ENCODE peak calls at places on chromosomes 3 and 15, in eight cellular contexts. H is osteoblast, N is mammary epithelial cell, L is transverse colon, B is right lobe of liver, A is fibroblast of lung, S is neuronal stem cell, U is aorta. J is an unnamed sample.
A peak's percentile ranks its signal among the peaks of the same experiment; 100 is the strongest.

GRCh38 chr15:69568621-69569020 is 116.0 kb downstream of the RPLP1 start:
- DNase-seq in A (peak; percentile 88), U (peak; percentile 63), N (peak; percentile 32), S (no peak), L (no peak), B (no peak), H (peak; percentile 97), J (no peak)

GRCh38 chr3:150327678-150328667 is 80.1 kb upstream of the TSC22D2 start:
- DNase-seq in U (no peak), B (no peak), L (no peak), H (no peak), N (no peak), A (peak; percentile 83), S (no peak), J (no peak)

GRCh38 chr15:32705450-32705849 is 12.4 kb upstream of the GREM1 start:
- DNase-seq in A (peak; percentile 62), N (no peak), U (no peak), B (no peak), H (no peak), S (no peak), L (no peak), J (no peak)

GRCh38 chr3:97957617-97958311 is 14.5 kb downstream of the RIOX2 start:
- DNase-seq in N (no peak), S (no peak), H (peak; percentile 63), A (no peak), L (peak; percentile 34), B (peak; percentile 31), U (no peak), J (no peak)

GRCh38 chr15:93164409-93164808 is 75.4 kb upstream of the RGMA start:
- DNase-seq in U (no peak), S (no peak), L (no peak), A (no peak), N (no peak), H (no peak), B (no peak), J (no peak)

GRCh38 chr3:40317061-40317676 is 7.7 kb downstream of the EIF1B start:
- DNase-seq in U (no peak), H (peak; percentile 86), B (no peak), L (peak; percentile 27), A (peak; percentile 61), N (peak; percentile 29), S (peak; percentile 50), J (no peak)

GRCh38 chr3:55160241-55160877 is 232.5 kb upstream of the LRTM1 start:
- DNase-seq in B (peak; percentile 23), H (peak; percentile 85), A (peak; percentile 100), S (no peak), L (peak; percentile 45), N (peak; percentile 14), U (peak; percentile 76), J (no peak)

GRCh38 chr3:61589856-61590255 is 28.5 kb downstream of the PTPRG start:
- DNase-seq in A (peak; percentile 68), S (no peak), L (no peak), B (no peak), U (no peak), H (no peak), N (peak; percentile 85), J (no peak)

GRCh38 chr3:134655706-134656105 is 4.9 kb upstream of the KY start:
- DNase-seq in L (no peak), N (no peak), A (no peak), U (no peak), H (no peak), S (no peak), B (no peak), J (no peak)

GRCh38 chr15:71804226-71804625 is 6.1 kb upstream of the NR2E3 start:
- DNase-seq in H (peak; percentile 66), B (no peak), S (no peak), N (no peak), A (no peak), U (no peak), L (no peak), J (no peak)

GRCh38 chr15:70196314-70197291 is 98.9 kb upstream of the TLE3 start:
- DNase-seq in N (peak; percentile 100), U (no peak), H (peak; percentile 41), L (peak; percentile 60), S (peak; percentile 82), A (peak; percentile 99), B (peak; percentile 89), J (no peak)

DNA sequence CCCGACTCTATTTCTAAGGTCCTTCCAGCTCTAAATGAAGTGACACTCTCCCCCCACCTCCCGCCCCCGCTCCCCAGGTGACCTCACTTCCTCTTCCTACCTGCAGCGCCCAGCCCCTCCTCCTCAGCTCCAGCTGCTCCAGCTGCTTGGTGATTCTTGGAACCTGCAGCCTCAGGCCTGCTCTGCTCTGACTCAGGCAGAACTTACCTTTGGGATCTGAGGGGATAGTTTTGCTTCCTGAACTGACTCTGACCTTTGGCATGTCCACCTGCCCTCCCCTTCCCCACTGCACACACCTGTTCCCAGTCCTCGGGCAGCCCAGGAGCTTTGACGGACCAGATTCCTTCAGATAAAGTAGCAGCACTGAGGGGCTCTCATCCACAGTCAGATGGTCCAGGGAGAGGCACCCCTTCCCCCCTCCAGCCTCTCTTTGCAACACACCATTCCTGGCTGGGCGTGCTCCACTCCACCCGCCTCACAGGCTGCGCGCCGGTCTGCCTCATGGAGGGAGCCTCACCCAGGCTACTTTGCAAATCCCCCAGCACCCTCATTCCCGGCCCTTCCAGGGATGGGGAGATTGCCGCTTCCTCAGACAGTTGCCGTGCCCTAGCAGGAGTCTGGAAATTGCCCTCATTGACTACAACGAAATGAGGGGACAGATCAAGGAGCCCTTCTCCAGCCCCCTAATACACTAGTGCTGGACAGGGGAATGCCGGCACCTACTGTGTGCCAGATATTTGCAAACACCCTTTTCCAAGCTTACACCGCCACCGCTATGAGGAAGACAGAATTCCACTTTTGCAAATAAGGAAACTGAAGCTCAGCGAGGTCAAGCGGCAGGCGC is 695 bp upstream of the C15orf39 start:
- DNase-seq in S (peak; percentile 51), H (peak; percentile 92), U (peak; percentile 70), N (peak; percentile 86), L (peak; percentile 86), B (peak; percentile 49), A (peak; percentile 11), J (peak; percentile 87)
- H3K4me1 ChIP-seq in S (peaks cover 26% of the 10 kb centered on the region), H (peaks cover 22% of the 10 kb centered on the region), U (no peaks in the 10 kb centered on the region), N (peaks cover 33% of the 10 kb centered on the region), L (peaks cover 34% of the 10 kb centered on the region), B (peaks cover 22% of the 10 kb centered on the region), A (peaks cover 21% of the 10 kb centered on the region), J (peaks cover 30% of the 10 kb centered on the region)

GRCh38 chr3:12944849-12945248 is 103.5 kb upstream of the RPL32 start:
- DNase-seq in H (no peak), A (no peak), B (no peak), S (no peak), N (no peak), U (no peak), L (no peak), J (no peak)

GRCh38 chr3:12947504-12948369 is 106.4 kb upstream of the RPL32 start:
- DNase-seq in B (no peak), S (no peak), N (peak; percentile 43), L (peak; percentile 74), A (peak; percentile 78), H (peak; percentile 90), U (peak; percentile 75), J (no peak)

GRCh38 chr3:12948371-12948770 is 107.0 kb upstream of the RPL32 start:
- DNase-seq in B (no peak), U (peak; percentile 75), N (peak; percentile 35), L (no peak), A (peak; percentile 75), H (peak; percentile 96), S (no peak), J (no peak)

GRCh38 chr3:12946134-12946533 is 104.8 kb upstream of the RPL32 start:
- DNase-seq in S (no peak), U (no peak), A (no peak), B (no peak), N (no peak), H (no peak), L (no peak), J (no peak)

DNA sequence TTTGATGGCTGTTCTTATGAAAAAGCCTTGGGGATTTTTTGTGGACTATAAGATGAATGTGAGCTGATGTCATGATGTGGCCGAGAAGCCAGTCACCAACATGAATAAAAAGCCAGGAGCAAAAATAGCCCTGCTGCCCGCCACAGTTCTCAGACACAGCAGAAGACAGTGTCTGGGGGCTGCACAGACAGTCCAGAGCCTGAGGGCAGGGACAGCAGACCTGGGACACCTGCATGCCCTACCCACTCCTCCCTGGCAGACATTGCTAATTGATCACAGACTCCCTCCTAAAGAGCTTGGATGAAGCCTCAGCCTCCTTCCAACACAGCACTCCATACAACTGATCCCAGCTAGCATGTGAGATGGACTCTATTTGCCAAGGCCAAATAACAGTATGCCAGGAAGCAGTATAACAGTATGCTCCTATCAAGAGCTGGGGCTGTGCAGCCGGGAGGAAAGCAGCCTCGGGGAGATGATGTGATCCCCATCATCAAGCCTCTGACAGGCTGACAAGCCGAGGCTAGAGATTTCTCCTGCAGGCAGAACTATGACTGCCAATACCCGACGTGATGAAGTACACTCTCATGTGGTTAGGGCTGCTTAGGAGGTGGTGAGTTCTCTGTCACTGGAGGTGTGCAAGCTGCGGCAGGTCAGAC is 105.4 kb upstream of the RPL32 start:
- DNase-seq in S (no peak), H (peak; percentile 92), B (no peak), L (no peak), A (peak; percentile 43), U (no peak), N (peak; percentile 54), J (no peak)
- H3K4me1 ChIP-seq in S (peaks cover 20% of the 10 kb centered on the region), H (peaks cover 33% of the 10 kb centered on the region), B (peaks cover 21% of the 10 kb centered on the region), L (peaks cover 13% of the 10 kb centered on the region), A (peaks cover 9% of the 10 kb centered on the region), U (peaks cover 10% of the 10 kb centered on the region), N (peaks cover 18% of the 10 kb centered on the region), J (peaks cover 86% of the 10 kb centered on the region)

DNA sequence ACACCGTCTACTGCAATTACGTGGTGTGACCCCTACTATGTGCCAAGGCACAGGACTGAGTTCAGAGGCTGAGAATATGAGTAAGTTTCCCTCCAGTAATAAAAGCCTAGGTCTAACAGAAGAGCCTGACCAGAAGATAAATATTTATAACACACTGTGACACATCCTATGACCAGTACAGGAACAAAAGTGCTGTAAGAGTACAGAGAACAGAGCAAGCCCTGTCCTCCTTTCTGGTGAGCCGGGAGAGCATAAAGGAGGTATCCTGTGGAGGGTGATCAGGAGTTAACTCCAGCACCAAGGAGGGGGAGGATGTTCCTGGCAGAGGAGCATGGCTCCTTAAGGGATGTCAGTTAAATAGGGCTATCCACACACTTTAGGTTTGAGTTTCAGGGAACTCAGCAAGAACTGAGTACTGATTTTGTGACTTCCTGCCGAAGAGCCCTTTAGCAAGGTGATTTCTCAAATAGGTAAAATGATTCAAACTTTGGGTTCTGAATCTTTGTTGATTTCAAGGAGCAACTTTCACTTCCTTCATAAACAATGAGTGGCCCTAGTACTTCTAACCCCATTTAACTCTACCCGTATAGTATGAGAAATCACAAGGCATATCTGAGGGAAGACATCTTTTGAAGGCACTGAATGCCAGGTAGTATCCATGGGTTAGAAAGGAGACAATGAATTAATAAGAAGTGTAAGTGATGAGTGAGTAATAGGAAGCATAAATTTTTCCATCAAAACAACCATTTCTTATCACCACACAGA is 198.0 kb downstream of the THRB start:
- DNase-seq in N (peak; percentile 73), B (no peak), L (peak; percentile 13), U (no peak), A (peak; percentile 14), H (no peak), S (no peak), J (no peak)
- H3K4me1 ChIP-seq in N (peaks cover 26% of the 10 kb centered on the region), B (no peaks in the 10 kb centered on the region), L (peaks cover 10% of the 10 kb centered on the region), U (peaks cover 2% of the 10 kb centered on the region), A (peaks cover 6% of the 10 kb centered on the region), H (peaks cover 5% of the 10 kb centered on the region), S (no peaks in the 10 kb centered on the region), J (no peaks in the 10 kb centered on the region)

DNA sequence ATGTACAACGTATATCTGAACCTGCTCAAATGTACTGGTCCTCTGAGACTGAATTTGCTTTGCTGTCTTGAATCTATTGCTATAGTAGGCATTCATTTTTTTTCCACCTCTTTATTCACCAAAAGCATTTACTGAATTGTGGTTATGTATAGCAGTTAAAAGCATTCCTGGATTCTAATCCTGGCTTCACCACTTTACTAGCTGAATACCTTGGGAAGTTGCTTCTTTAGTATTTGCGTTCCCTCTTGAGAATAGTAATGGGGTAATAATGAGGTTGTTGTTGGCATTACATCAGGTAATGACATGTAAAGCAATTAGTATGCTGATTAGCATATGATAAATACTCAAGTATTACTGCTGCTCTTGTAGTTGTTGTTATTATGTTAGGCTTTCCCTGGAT is 29.1 kb downstream of the MEF2A start:
- DNase-seq in B (no peak), S (no peak), L (no peak), U (no peak), N (no peak), A (peak; percentile 59), H (no peak), J (no peak)
- H3K4me1 ChIP-seq in B (peaks cover 8% of the 10 kb centered on the region), S (no peaks in the 10 kb centered on the region), L (peaks cover 35% of the 10 kb centered on the region), U (peaks cover 5% of the 10 kb centered on the region), N (no peaks in the 10 kb centered on the region), A (no peaks in the 10 kb centered on the region), H (peaks cover 9% of the 10 kb centered on the region), J (peaks cover 12% of the 10 kb centered on the region)